ENCODE peak calls at places on chromosome 14, in six cellular contexts. R is PC-9, S is SJSA1, G is NCI-H345, X is NCI-H2029, K is activated T-cell treated with anti-CD3 and anti-CD28 coated beads for 48 hours. V is an unnamed sample.

GRCh38 chr14:49991491-49991890 is 98.6 kb downstream of the ARF6 start:
- DNase-seq in R (no peak), S (no peak), G (no peak), X (no peak), K (no peak), V (no peak)

GRCh38 chr14:83816755-83817154 is 1713.2 kb upstream of the FLRT2 start:
- DNase-seq in R (peak), S (no peak), G (no peak), X (no peak), K (no peak), V (no peak)

GRCh38 chr14:23551266-23552028 is at the start of gene ZFHX2:
- DNase-seq in R (peak), S (no peak), G (peak), X (peak), K (peak), V (no peak)

GRCh38 chr14:22780941-22781605 is 14.6 kb downstream of the OXA1L start:
- DNase-seq in R (no peak), S (no peak), G (no peak), X (no peak), K (no peak), V (no peak)

GRCh38 chr14:58199726-58200479 is at the start of gene ACTR10:
- DNase-seq in R (peak), S (peak), G (peak), X (peak), K (peak), V (no peak)

GRCh38 chr14:37824936-37825698 is 229.7 kb downstream of the TTC6 start:
- DNase-seq in R (no peak), S (no peak), G (no peak), X (peak), K (no peak), V (no peak)

GRCh38 chr14:22962061-22962676 is 5.3 kb upstream of the HAUS4 start:
- DNase-seq in R (no peak), S (no peak), G (no peak), X (no peak), K (no peak), V (no peak)

GRCh38 chr14:93733231-93733630 is 55.1 kb downstream of the PRIMA1 start:
- DNase-seq in R (no peak), S (no peak), G (no peak), X (no peak), K (no peak), V (no peak)

GRCh38 chr14:64761441-64762043 is 57.3 kb downstream of the PLEKHG3 start:
- DNase-seq in R (no peak), S (no peak), G (peak), X (peak), K (no peak), V (no peak)

GRCh38 chr14:62777510-62777909 is 267.7 kb downstream of the KCNH5 start:
- DNase-seq in R (no peak), S (no peak), G (no peak), X (no peak), K (no peak), V (no peak)

GRCh38 chr14:75579882-75580281 is 1.5 kb downstream of the FLVCR2 start:
- DNase-seq in R (no peak), S (no peak), G (no peak), X (no peak), K (no peak), V (no peak)